ENCODE peak calls at places on chromosomes 6 and 20, in four cellular contexts. One of them, this sample, is unnamed.
A peak's percentile ranks its signal among the peaks of the same experiment; 100 is the strongest.

GRCh38 chr20:23192469-23192868 is 106.3 kb upstream of the CD93 start:
- DNase-seq in hepatocyte: no peak
- DNase-seq in hippocampal formation: no peak
- DNase-seq in OCI-LY7: no peak
- DNase-seq in this sample: no peak

GRCh38 chr20:10898555-10898954 is 224.8 kb upstream of the JAG1 start:
- DNase-seq in hepatocyte: no peak
- DNase-seq in hippocampal formation: no peak
- DNase-seq in OCI-LY7: no peak
- DNase-seq in this sample: no peak

GRCh38 chr6:2764610-2765165 is 505 bp upstream of the WRNIP1 start:
- DNase-seq in hepatocyte: peak; percentile 76
- DNase-seq in hippocampal formation: peak; percentile 77
- DNase-seq in OCI-LY7: peak; percentile 53
- DNase-seq in this sample: peak; percentile 77

GRCh38 chr20:57315964-57316480 is 13.6 kb upstream of the SPO11 start:
- DNase-seq in hepatocyte: no peak
- DNase-seq in hippocampal formation: no peak
- DNase-seq in OCI-LY7: peak; percentile 59
- DNase-seq in this sample: peak; percentile 62

GRCh38 chr6:27894839-27895762 is 17.1 kb downstream of the OR2B2 start:
- DNase-seq in hepatocyte: peak; percentile 89
- DNase-seq in hippocampal formation: peak; percentile 92
- DNase-seq in OCI-LY7: peak; percentile 91
- DNase-seq in this sample: peak; percentile 96

GRCh38 chr6:107488875-107489635 is 862 bp upstream of the SOBP start:
- DNase-seq in hepatocyte: peak; percentile 56
- DNase-seq in hippocampal formation: no peak
- DNase-seq in OCI-LY7: peak; percentile 47
- DNase-seq in this sample: peak; percentile 57

GRCh38 chr6:53679446-53679933 is 13.9 kb upstream of the KLHL31 start:
- DNase-seq in hepatocyte: peak; percentile 37
- DNase-seq in hippocampal formation: no peak
- DNase-seq in OCI-LY7: peak; percentile 20
- DNase-seq in this sample: peak; percentile 64

GRCh38 chr6:10256113-10256690 is 158.7 kb downstream of the TFAP2A start:
- DNase-seq in hepatocyte: no peak
- DNase-seq in hippocampal formation: no peak
- DNase-seq in OCI-LY7: peak; percentile 37
- DNase-seq in this sample: peak; percentile 46

GRCh38 chr6:151391021-151391470 is 313 bp downstream of the ZBTB2 start:
- DNase-seq in hepatocyte: peak; percentile 88
- DNase-seq in hippocampal formation: no peak
- DNase-seq in OCI-LY7: peak; percentile 78
- DNase-seq in this sample: peak; percentile 75

GRCh38 chr20:19074828-19075516 is 137.5 kb upstream of the SLC24A3 start:
- DNase-seq in hepatocyte: no peak
- DNase-seq in hippocampal formation: no peak
- DNase-seq in OCI-LY7: no peak
- DNase-seq in this sample: no peak

GRCh38 chr6:47992805-47993204 is 118.2 kb downstream of the PTCHD4 start:
- DNase-seq in hepatocyte: no peak
- DNase-seq in hippocampal formation: no peak
- DNase-seq in OCI-LY7: no peak
- DNase-seq in this sample: no peak

GRCh38 chr20:16040742-16041141 is 532.5 kb downstream of the KIF16B start:
- DNase-seq in hepatocyte: no peak
- DNase-seq in hippocampal formation: no peak
- DNase-seq in OCI-LY7: peak; percentile 74
- DNase-seq in this sample: peak; percentile 4

GRCh38 chr20:51525241-51526104 is 17.0 kb downstream of the NFATC2 start:
- DNase-seq in hepatocyte: no peak
- DNase-seq in hippocampal formation: no peak
- DNase-seq in OCI-LY7: peak; percentile 43
- DNase-seq in this sample: peak; percentile 57

GRCh38 chr20:41135888-41136243 is 1.5 kb upstream of the PLCG1 start:
- DNase-seq in hepatocyte: no peak
- DNase-seq in hippocampal formation: no peak
- DNase-seq in OCI-LY7: no peak
- DNase-seq in this sample: no peak

GRCh38 chr20:35288325-35289060 is 3.7 kb downstream of the FAM83C start:
- DNase-seq in hepatocyte: no peak
- DNase-seq in hippocampal formation: no peak
- DNase-seq in OCI-LY7: no peak
- DNase-seq in this sample: no peak

GRCh38 chr6:31663087-31663960 is 1.5 kb downstream of the GPANK1 start:
- DNase-seq in hepatocyte: no peak
- DNase-seq in hippocampal formation: no peak
- DNase-seq in OCI-LY7: no peak
- DNase-seq in this sample: peak; percentile 24

GRCh38 chr6:144285798-144286502 is 815 bp downstream of the UTRN start:
- DNase-seq in hepatocyte: peak; percentile 66
- DNase-seq in hippocampal formation: no peak
- DNase-seq in OCI-LY7: no peak
- DNase-seq in this sample: no peak

GRCh38 chr20:38878798-38879197 is 47.4 kb upstream of the FAM83D start:
- DNase-seq in hepatocyte: peak; percentile 68
- DNase-seq in hippocampal formation: no peak
- DNase-seq in OCI-LY7: peak; percentile 55
- DNase-seq in this sample: no peak

GRCh38 chr20:63741676-63742380 is 2.3 kb downstream of the SLC2A4RG start:
- DNase-seq in hepatocyte: no peak
- DNase-seq in hippocampal formation: no peak
- DNase-seq in OCI-LY7: no peak
- DNase-seq in this sample: no peak

GRCh38 chr6:125363360-125364121 is 61.8 kb upstream of the HDDC2 start:
- DNase-seq in hepatocyte: peak; percentile 78
- DNase-seq in hippocampal formation: no peak
- DNase-seq in OCI-LY7: no peak
- DNase-seq in this sample: no peak

GRCh38 chr6:37323568-37323967 is 30.2 kb upstream of the RNF8 start:
- DNase-seq in hepatocyte: no peak
- DNase-seq in hippocampal formation: no peak
- DNase-seq in OCI-LY7: no peak
- DNase-seq in this sample: no peak

GRCh38 chr20:46341374-46342044 is 33.2 kb upstream of the CDH22 start:
- DNase-seq in hepatocyte: no peak
- DNase-seq in hippocampal formation: no peak
- DNase-seq in OCI-LY7: no peak
- DNase-seq in this sample: no peak